ENCODE peak calls at places on chromosomes 12 and 14, in four cellular contexts. One of them, this sample, is unnamed. For H3K27me3, the result is how much of the 10 kb centered on the place peaks cover.

GRCh38 chr12:92676710-92677109 is 26.1 kb upstream of the PLEKHG7 start:
- DNase-seq in left ventricle myocardium inferior: no peak
- DNase-seq in aorta: no peak
- DNase-seq in adrenal gland: no peak
- DNase-seq in this sample: no peak

GRCh38 chr12:132256646-132257045 is 72.7 kb downstream of the GALNT9 start:
- DNase-seq in adrenal gland: no peak
- DNase-seq in aorta: no peak
- DNase-seq in left ventricle myocardium inferior: no peak
- DNase-seq in this sample: no peak

GRCh38 chr14:68361231-68361630 is 431.6 kb downstream of the ZFP36L1 start:
- DNase-seq in adrenal gland: no peak
- DNase-seq in aorta: no peak
- DNase-seq in left ventricle myocardium inferior: no peak
- DNase-seq in this sample: no peak

GRCh38 chr12:131204416-131205311 is 251.0 kb downstream of the ADGRD1 start:
- DNase-seq in left ventricle myocardium inferior: no peak
- DNase-seq in adrenal gland: no peak
- DNase-seq in aorta: no peak
- DNase-seq in this sample: peak

GRCh38 chr12:49260165-49260564 is 4.7 kb upstream of the TUBA1C start:
- DNase-seq in aorta: no peak
- DNase-seq in adrenal gland: no peak
- DNase-seq in left ventricle myocardium inferior: no peak
- DNase-seq in this sample: no peak

GRCh38 chr12:126385785-126386184 is 1320.5 kb downstream of the AACS start:
- DNase-seq in aorta: no peak
- DNase-seq in left ventricle myocardium inferior: no peak
- DNase-seq in adrenal gland: no peak
- DNase-seq in this sample: no peak

GRCh38 chr12:98698603-98699463 is 53.7 kb downstream of the APAF1 start:
- DNase-seq in adrenal gland: peak
- DNase-seq in aorta: peak
- DNase-seq in left ventricle myocardium inferior: peak
- DNase-seq in this sample: peak

GRCh38 chr12:130846386-130846785 is 7.3 kb upstream of the STX2 start:
- DNase-seq in left ventricle myocardium inferior: no peak
- DNase-seq in aorta: no peak
- DNase-seq in adrenal gland: no peak
- DNase-seq in this sample: no peak

GRCh38 chr14:86838363-86838762 is 1154.6 kb downstream of the GALC start:
- DNase-seq in adrenal gland: no peak
- DNase-seq in left ventricle myocardium inferior: no peak
- DNase-seq in aorta: no peak
- DNase-seq in this sample: no peak

GRCh38 chr12:42652048-42652447 is 62.5 kb upstream of the PRICKLE1 start:
- DNase-seq in left ventricle myocardium inferior: no peak
- DNase-seq in aorta: no peak
- DNase-seq in adrenal gland: no peak
- DNase-seq in this sample: peak

GRCh38 chr14:100372357-100373048 is 49.4 kb downstream of the SLC25A47 start:
- DNase-seq in aorta: no peak
- DNase-seq in adrenal gland: no peak
- DNase-seq in left ventricle myocardium inferior: no peak
- DNase-seq in this sample: peak

GRCh38 chr14:100375963-100376735 is 53.0 kb downstream of the SLC25A47 start:
- DNase-seq in aorta: peak
- DNase-seq in adrenal gland: peak
- DNase-seq in left ventricle myocardium inferior: peak
- DNase-seq in this sample: peak

GRCh38 chr14:100375273-100375962 is 52.3 kb downstream of the SLC25A47 start:
- DNase-seq in adrenal gland: peak
- DNase-seq in aorta: peak
- DNase-seq in left ventricle myocardium inferior: peak
- DNase-seq in this sample: peak

GRCh38 chr14:100374891-100375272 is 51.7 kb downstream of the SLC25A47 start:
- DNase-seq in aorta: no peak
- DNase-seq in adrenal gland: no peak
- DNase-seq in left ventricle myocardium inferior: no peak
- DNase-seq in this sample: no peak

DNA sequence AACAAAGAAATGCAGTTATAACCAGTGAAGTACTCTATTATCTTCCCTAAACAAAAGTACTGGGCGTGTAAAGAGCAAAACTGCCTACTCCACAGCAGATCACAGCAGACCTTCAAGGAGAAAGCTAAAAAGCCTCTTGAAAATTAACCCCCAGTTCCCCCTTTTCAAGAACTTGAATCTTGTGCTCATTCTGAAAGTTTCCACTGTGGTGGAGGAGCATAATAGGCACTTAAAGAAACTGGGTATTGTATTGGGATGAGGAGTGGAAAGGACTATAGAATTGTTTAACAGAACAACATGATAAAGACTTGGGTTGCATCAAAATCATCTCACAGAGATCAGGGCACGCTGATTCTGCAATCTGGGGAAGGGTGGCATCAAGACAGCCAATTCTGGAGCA is 51.1 kb downstream of the SLC25A47 start:
- DNase-seq in aorta: no peak
- DNase-seq in left ventricle myocardium inferior: no peak
- DNase-seq in adrenal gland: no peak
- DNase-seq in this sample: no peak
- H3K4me3 ChIP-seq in aorta: no peak
- H3K4me3 ChIP-seq in left ventricle myocardium inferior: peak
- H3K4me3 ChIP-seq in adrenal gland: no peak
- H3K4me3 ChIP-seq in this sample: no peak

DNA sequence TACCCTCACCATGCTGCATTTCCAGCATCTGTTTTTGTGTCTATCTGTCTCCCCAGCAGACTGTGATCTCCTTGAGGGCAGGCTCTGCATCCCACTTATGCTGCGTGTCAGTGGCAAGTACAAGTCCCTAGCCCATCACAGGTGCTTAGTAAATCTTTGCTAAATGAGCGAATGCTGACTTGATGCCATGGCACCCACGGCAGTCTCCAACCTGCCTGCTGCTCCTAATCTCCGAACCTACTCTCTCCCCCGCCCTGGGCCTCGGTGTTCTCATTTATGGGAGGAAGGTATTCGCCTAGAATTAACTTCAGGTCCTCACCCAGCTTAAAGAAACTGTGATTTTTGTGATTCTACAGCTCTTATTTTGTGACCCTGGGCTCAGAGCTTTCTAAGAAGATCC is 109.9 kb downstream of the PRMT8 start:
- DNase-seq in left ventricle myocardium inferior: no peak
- DNase-seq in adrenal gland: no peak
- DNase-seq in aorta: no peak
- DNase-seq in this sample: no peak
- H3K27me3 ChIP-seq in left ventricle myocardium inferior: under half
- H3K27me3 ChIP-seq in adrenal gland: under half
- H3K27me3 ChIP-seq in aorta: under half
- H3K27me3 ChIP-seq in this sample: under half

GRCh38 chr14:35534130-35534883 is at the start of gene INSM2:
- DNase-seq in aorta: no peak
- DNase-seq in left ventricle myocardium inferior: no peak
- DNase-seq in adrenal gland: no peak
- DNase-seq in this sample: no peak

GRCh38 chr14:35535794-35536112 is 1.8 kb downstream of the INSM2 start:
- DNase-seq in aorta: no peak
- DNase-seq in left ventricle myocardium inferior: no peak
- DNase-seq in adrenal gland: no peak
- DNase-seq in this sample: no peak

GRCh38 chr14:35533357-35534129 is 421 bp upstream of the INSM2 start:
- DNase-seq in left ventricle myocardium inferior: peak
- DNase-seq in aorta: peak
- DNase-seq in adrenal gland: peak
- DNase-seq in this sample: peak

GRCh38 chr14:35532783-35533356 is 1.1 kb upstream of the INSM2 start:
- DNase-seq in adrenal gland: no peak
- DNase-seq in left ventricle myocardium inferior: no peak
- DNase-seq in aorta: no peak
- DNase-seq in this sample: no peak

DNA sequence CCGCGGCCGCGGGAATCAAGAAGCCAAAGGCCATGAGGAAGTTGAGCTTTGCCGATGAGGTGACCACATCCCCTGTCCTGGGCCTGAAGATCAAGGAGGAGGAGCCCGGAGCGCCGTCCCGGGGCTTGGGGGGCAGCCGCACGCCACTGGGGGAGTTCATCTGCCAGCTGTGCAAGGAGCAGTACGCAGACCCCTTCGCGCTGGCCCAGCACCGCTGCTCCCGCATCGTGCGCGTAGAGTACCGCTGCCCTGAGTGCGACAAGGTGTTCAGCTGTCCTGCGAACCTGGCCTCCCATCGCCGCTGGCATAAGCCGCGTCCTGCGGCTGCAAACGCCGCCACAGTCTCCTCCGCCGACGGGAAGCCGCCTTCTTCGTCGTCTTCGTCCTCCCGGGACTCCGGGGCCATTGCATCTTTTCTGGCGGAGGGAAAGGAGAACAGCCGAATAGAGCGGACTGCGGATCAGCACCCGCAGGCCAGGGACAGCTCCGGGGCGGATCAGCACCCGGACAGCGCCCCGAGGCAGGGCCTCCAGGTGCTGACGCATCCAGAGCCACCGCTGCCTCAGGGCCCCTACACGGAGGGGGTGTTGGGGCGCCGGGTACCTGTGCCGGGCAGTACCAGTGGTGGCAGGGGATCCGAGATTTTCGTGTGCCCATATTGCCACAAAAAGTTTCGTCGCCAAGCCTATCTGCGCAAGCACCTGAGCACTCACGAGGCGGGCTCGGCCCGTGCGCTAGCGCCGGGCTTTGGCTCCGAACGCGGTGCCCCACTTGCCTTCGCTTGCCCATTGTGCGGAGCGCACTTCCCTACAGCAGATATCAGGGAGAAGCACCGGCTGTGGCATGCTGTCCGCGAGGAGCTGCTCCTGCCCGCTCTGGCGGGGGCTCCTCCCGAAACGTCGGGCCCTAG is 1.2 kb downstream of the INSM2 start:
- DNase-seq in left ventricle myocardium inferior: peak
- DNase-seq in adrenal gland: peak
- DNase-seq in aorta: peak
- DNase-seq in this sample: peak
- H3K4me3 ChIP-seq in left ventricle myocardium inferior: peak
- H3K4me3 ChIP-seq in adrenal gland: no peak
- H3K4me3 ChIP-seq in aorta: no peak
- H3K4me3 ChIP-seq in this sample: peak

GRCh38 chr12:54027442-54027786 is 826 bp upstream of the HOXC6 start:
- DNase-seq in adrenal gland: no peak
- DNase-seq in aorta: no peak
- DNase-seq in left ventricle myocardium inferior: no peak
- DNase-seq in this sample: no peak
- H3K27me3 ChIP-seq in adrenal gland: under half
- H3K27me3 ChIP-seq in aorta: under half
- H3K27me3 ChIP-seq in left ventricle myocardium inferior: half or more
- H3K27me3 ChIP-seq in this sample: half or more

GRCh38 chr12:56635539-56636117 is 5.5 kb upstream of the BAZ2A start:
- DNase-seq in aorta: no peak
- DNase-seq in left ventricle myocardium inferior: no peak
- DNase-seq in adrenal gland: no peak
- DNase-seq in this sample: peak

GRCh38 chr12:56634837-56635538 is 4.9 kb upstream of the BAZ2A start:
- DNase-seq in aorta: peak
- DNase-seq in adrenal gland: peak
- DNase-seq in left ventricle myocardium inferior: peak
- DNase-seq in this sample: peak

GRCh38 chr12:56637621-56638020 is 7.5 kb upstream of the BAZ2A start:
- DNase-seq in aorta: no peak
- DNase-seq in adrenal gland: no peak
- DNase-seq in left ventricle myocardium inferior: no peak
- DNase-seq in this sample: no peak

GRCh38 chr12:56636118-56636674 is 6.1 kb upstream of the BAZ2A start:
- DNase-seq in aorta: peak
- DNase-seq in adrenal gland: peak
- DNase-seq in left ventricle myocardium inferior: peak
- DNase-seq in this sample: peak

DNA sequence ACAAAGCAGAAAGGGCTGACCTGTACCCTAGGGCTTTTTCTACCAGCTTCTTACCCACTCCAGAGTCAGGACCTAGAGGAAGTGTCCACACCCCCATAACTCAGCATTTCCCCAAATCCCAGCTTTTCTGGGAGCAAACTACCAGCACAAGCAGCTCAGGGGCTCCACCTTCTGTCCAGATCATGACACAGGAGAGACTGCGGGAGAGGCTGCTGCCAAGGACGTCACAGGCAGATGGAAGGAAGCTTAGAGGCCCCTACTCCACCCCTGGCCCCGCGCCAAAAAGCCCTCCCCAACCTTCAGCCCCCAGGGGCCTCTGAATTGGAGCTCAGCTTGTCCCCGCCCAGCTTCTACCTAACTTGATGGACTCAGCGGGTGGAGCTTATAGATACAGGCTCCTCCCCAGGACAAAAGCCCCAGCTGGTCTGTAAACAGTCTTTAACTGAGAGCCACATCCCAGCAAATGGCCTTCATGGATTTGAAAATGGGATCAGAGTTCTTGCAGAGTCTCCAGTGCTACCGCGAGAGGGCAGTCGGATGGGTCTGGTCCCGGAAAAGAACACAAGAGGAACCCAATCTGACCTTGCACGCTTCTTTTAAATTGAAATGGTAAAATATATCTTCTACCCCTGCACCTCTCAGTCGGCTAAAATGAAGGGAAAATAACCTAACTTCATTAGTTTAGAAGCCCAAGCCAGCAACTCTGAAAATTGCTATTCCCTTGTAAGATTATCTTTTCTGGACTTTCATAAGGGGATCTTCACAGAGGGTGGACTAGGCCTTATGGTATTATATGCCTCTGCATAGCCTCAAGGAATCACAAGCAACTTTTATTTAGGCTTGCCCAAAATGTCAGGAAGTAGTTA is 6.8 kb upstream of the BAZ2A start:
- DNase-seq in left ventricle myocardium inferior: peak
- DNase-seq in adrenal gland: peak
- DNase-seq in aorta: peak
- DNase-seq in this sample: peak
- H3K4me3 ChIP-seq in left ventricle myocardium inferior: peak
- H3K4me3 ChIP-seq in adrenal gland: no peak
- H3K4me3 ChIP-seq in aorta: peak
- H3K4me3 ChIP-seq in this sample: peak

GRCh38 chr12:114450019-114450418 is 44.1 kb upstream of the TBX5 start:
- DNase-seq in adrenal gland: no peak
- DNase-seq in aorta: no peak
- DNase-seq in left ventricle myocardium inferior: no peak
- DNase-seq in this sample: peak
- H3K27me3 ChIP-seq in adrenal gland: half or more
- H3K27me3 ChIP-seq in aorta: under half
- H3K27me3 ChIP-seq in left ventricle myocardium inferior: half or more
- H3K27me3 ChIP-seq in this sample: half or more

DNA sequence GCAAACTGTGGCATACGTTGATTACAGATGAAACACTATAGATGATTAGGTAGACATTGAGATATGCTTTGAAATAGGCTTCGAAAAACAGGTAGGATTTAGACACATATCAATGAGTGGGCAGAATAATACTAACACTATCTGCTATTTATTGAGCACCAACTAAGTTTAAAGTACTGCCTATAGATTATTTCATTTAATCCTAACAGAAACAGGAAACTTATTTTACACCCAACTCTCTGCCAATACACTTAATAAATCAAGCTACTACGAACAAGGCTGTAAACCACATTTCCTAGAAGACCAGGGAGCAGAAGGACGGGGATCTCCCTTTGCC is 363 bp upstream of the VRK1 start:
- DNase-seq in aorta: no peak
- DNase-seq in adrenal gland: no peak
- DNase-seq in left ventricle myocardium inferior: no peak
- DNase-seq in this sample: no peak
- H3K4me3 ChIP-seq in aorta: no peak
- H3K4me3 ChIP-seq in adrenal gland: no peak
- H3K4me3 ChIP-seq in left ventricle myocardium inferior: peak
- H3K4me3 ChIP-seq in this sample: no peak

This sample was measured in H7.